ENCODE peak calls at places on chromosomes 3 and 15, in nine cellular contexts. H, E, P, C, S, F, D, U and Z are unnamed samples.

GRCh38 chr15:75007216-75007615 is 11.9 kb downstream of the SCAMP5 start:
- DNase-seq in C (no peak), D (no peak), H (no peak), U (no peak), F (no peak), E (no peak), P (no peak), S (no peak), Z (no peak)

GRCh38 chr15:45919806-45920205 is 285.0 kb downstream of the SQOR start:
- DNase-seq in S (peak), U (no peak), E (peak), C (peak), F (no peak), D (no peak), H (no peak), P (peak), Z (no peak)

GRCh38 chr3:30167511-30168135 is 438.8 kb upstream of the TGFBR2 start:
- DNase-seq in C (no peak), F (no peak), E (peak), S (no peak), H (no peak), U (no peak), D (no peak), P (no peak), Z (no peak)

GRCh38 chr3:190983875-190984274 is 121.4 kb upstream of the GMNC start:
- DNase-seq in F (no peak), U (no peak), E (no peak), S (no peak), P (no peak), C (no peak), D (no peak), H (no peak), Z (no peak)

GRCh38 chr3:9552252-9552999 is 1.2 kb downstream of the LHFPL4 start:
- DNase-seq in D (peak), E (peak), H (no peak), S (peak), F (peak), C (no peak), P (peak), U (peak), Z (peak)

GRCh38 chr15:73335026-73335425 is 33.7 kb downstream of the HCN4 start:
- DNase-seq in F (no peak), C (no peak), P (peak), U (no peak), H (no peak), E (no peak), D (no peak), S (no peak), Z (no peak)

GRCh38 chr3:13020159-13020558 is 53.1 kb downstream of the IQSEC1 start:
- DNase-seq in F (no peak), D (no peak), H (no peak), S (no peak), U (no peak), C (no peak), P (no peak), E (no peak), Z (no peak)

GRCh38 chr3:141386080-141386594 is 17.8 kb downstream of the ZBTB38 start:
- DNase-seq in F (no peak), H (no peak), C (no peak), P (no peak), D (no peak), S (no peak), U (no peak), E (no peak), Z (no peak)

GRCh38 chr3:125052671-125053303 is 3.0 kb downstream of the HEG1 start:
- DNase-seq in E (peak), F (no peak), D (no peak), S (peak), U (no peak), P (no peak), H (no peak), C (peak), Z (no peak)

GRCh38 chr3:73485877-73486311 is 138.8 kb downstream of the PDZRN3 start:
- DNase-seq in F (no peak), C (no peak), E (no peak), U (no peak), H (no peak), D (no peak), S (no peak), P (no peak), Z (no peak)

GRCh38 chr15:89442671-89443307 is 53.6 kb downstream of the RHCG start:
- DNase-seq in H (no peak), U (peak), E (no peak), C (no peak), S (peak), P (peak), D (no peak), F (peak), Z (peak)

GRCh38 chr3:143482106-143483088 is 362.8 kb downstream of the CHST2 start:
- DNase-seq in F (no peak), E (peak), H (no peak), S (peak), U (no peak), D (no peak), C (no peak), P (no peak), Z (no peak)

GRCh38 chr3:148737104-148737525 is 39.4 kb downstream of the AGTR1 start:
- DNase-seq in U (no peak), D (peak), E (no peak), H (no peak), F (no peak), C (peak), P (no peak), S (peak), Z (no peak)

GRCh38 chr3:138849541-138849940 is 14.8 kb upstream of the PIK3CB start:
- DNase-seq in H (no peak), D (no peak), S (no peak), F (no peak), P (no peak), C (no peak), E (no peak), U (no peak), Z (no peak)

GRCh38 chr3:146469206-146470017 is at the start of gene PLSCR2:
- DNase-seq in E (no peak), H (peak), U (peak), D (peak), P (peak), S (peak), F (peak), C (no peak), Z (peak)

GRCh38 chr15:42921049-42921731 is 612 bp upstream of the TTBK2 start:
- DNase-seq in F (peak), P (no peak), H (no peak), U (peak), D (peak), S (peak), C (no peak), E (peak), Z (no peak)

GRCh38 chr15:29687939-29688884 is 134.1 kb downstream of the TJP1 start:
- DNase-seq in H (no peak), U (no peak), F (no peak), E (no peak), D (peak), C (no peak), P (no peak), S (no peak), Z (no peak)

GRCh38 chr3:56801151-56801596 is 575 bp downstream of the ARHGEF3 start:
- DNase-seq in D (no peak), H (no peak), C (no peak), S (no peak), E (no peak), F (peak), U (peak), P (no peak), Z (no peak)

GRCh38 chr15:50686468-50687301 is at the start of gene TRPM7:
- DNase-seq in E (peak), H (peak), F (peak), U (peak), C (no peak), D (peak), P (peak), S (peak), Z (peak)

GRCh38 chr3:171770689-171771620 is 39.3 kb downstream of the PLD1 start:
- DNase-seq in U (peak), C (peak), E (peak), H (no peak), S (peak), F (no peak), P (no peak), D (peak), Z (peak)

GRCh38 chr3:136802481-136802996 is 16.4 kb upstream of the SLC35G2 start:
- DNase-seq in C (no peak), U (no peak), E (peak), S (peak), H (no peak), F (no peak), D (peak), P (no peak), Z (peak)

GRCh38 chr15:45180201-45180600 is 7.6 kb downstream of the SHF start:
- DNase-seq in C (no peak), S (no peak), U (no peak), F (no peak), H (no peak), E (peak), P (no peak), D (no peak), Z (no peak)

GRCh38 chr3:156620260-156620659 is 54.1 kb upstream of the TIPARP start:
- DNase-seq in C (no peak), E (no peak), D (no peak), S (peak), F (no peak), P (no peak), U (no peak), H (no peak), Z (no peak)

GRCh38 chr15:23629234-23629805 is 18.3 kb downstream of the MAGEL2 start:
- DNase-seq in D (no peak), U (no peak), E (no peak), S (peak), P (no peak), C (no peak), F (no peak), H (no peak), Z (no peak)
- TF ChIP-seq CTCF in D (no peak), U (no peak), E (peak), S (peak), P (peak), C (peak), F (peak), H (peak), Z (peak)

GRCh38 chr3:48472673-48472922 is 26.1 kb downstream of the ATRIP start:
- DNase-seq in E (peak), U (no peak), F (no peak), S (no peak), P (peak), H (no peak), C (no peak), D (no peak), Z (no peak)

GRCh38 chr3:48474619-48475018 is 28.1 kb downstream of the ATRIP start:
- DNase-seq in E (no peak), U (no peak), H (no peak), P (no peak), S (no peak), C (no peak), F (no peak), D (no peak), Z (no peak)

GRCh38 chr3:48475188-48475587 is 28.7 kb downstream of the ATRIP start:
- DNase-seq in H (no peak), D (no peak), U (no peak), P (no peak), E (no peak), F (no peak), C (no peak), S (no peak), Z (no peak)

GRCh38 chr3:48473617-48473952 is 27.0 kb downstream of the ATRIP start:
- DNase-seq in P (no peak), H (no peak), F (no peak), U (no peak), E (no peak), C (no peak), S (no peak), D (no peak), Z (no peak)

GRCh38 chr3:48472923-48473616 is 26.5 kb downstream of the ATRIP start:
- DNase-seq in H (peak), S (peak), F (peak), P (peak), D (peak), E (peak), C (peak), U (peak), Z (peak)
- TF ChIP-seq CTCF in H (peak), S (peak), F (peak), P (peak), D (peak), E (peak), C (peak), U (peak), Z (peak)

GRCh38 chr15:58852347-58852746 is 81.1 kb downstream of the SLTM start:
- DNase-seq in P (no peak), H (no peak), D (no peak), E (no peak), U (no peak), S (peak), C (no peak), F (no peak), Z (no peak)
- TF ChIP-seq CTCF in P (no peak), H (peak), D (no peak), E (no peak), U (no peak), S (no peak), C (peak), F (peak), Z (no peak)

GRCh38 chr3:195291121-195291520 is 20.2 kb upstream of the XXYLT1 start:
- DNase-seq in D (no peak), P (no peak), E (no peak), S (no peak), H (no peak), U (no peak), C (no peak), F (no peak), Z (no peak)
- TF ChIP-seq CTCF in D (no peak), P (no peak), E (no peak), S (no peak), H (no peak), U (no peak), C (no peak), F (no peak), Z (no peak)